ENCODE peak calls at places on chromosomes 4 and X, in five cellular contexts. O is PC-3; U is IMR-90; A is CD8-positive, alpha-beta T cell; S is fibroblast of lung. P is an unnamed sample. For H3K4me1 and H3K9me3, the result is how much of the 10 kb centered on the place peaks cover.

GRCh38 chr4:38753021-38753806 is 29.6 kb downstream of the TLR10 start:
- DNase-seq in O (no peak), U (peak), A (no peak), S (peak), P (peak)

GRCh38 chr4:168648929-168649328 is 152.1 kb downstream of the PALLD start:
- DNase-seq in O (peak), U (peak), A (no peak), S (no peak), P (no peak)

GRCh38 chr4:27684501-27685077 is 823.9 kb downstream of the STIM2 start:
- DNase-seq in O (peak), U (peak), A (no peak), S (peak), P (peak)

GRCh38 chrX:123962006-123962485 is 540 bp downstream of the STAG2 start:
- DNase-seq in O (no peak), U (no peak), A (no peak), S (no peak), P (no peak)

GRCh38 chr4:106329027-106329618 is 12.8 kb downstream of the AIMP1 start:
- DNase-seq in O (peak), U (peak), A (no peak), S (peak), P (no peak)

GRCh38 chr4:1234811-1235292 is 14.1 kb downstream of the CTBP1 start:
- DNase-seq in O (no peak), U (no peak), A (no peak), S (no peak), P (peak)

GRCh38 chr4:61520688-61521160 is 320.6 kb downstream of the ADGRL3 start:
- DNase-seq in O (peak), U (peak), A (no peak), S (peak), P (no peak)

GRCh38 chrX:17535229-17535628 is 160.2 kb downstream of the NHS start:
- DNase-seq in O (peak), U (peak), A (no peak), S (peak), P (no peak)

GRCh38 chrX:45992402-45993123 is 552.7 kb downstream of the ZNF674 start:
- DNase-seq in O (peak), U (no peak), A (no peak), S (no peak), P (no peak)

GRCh38 chr4:20474119-20474518 is 222.4 kb downstream of the SLIT2 start:
- DNase-seq in O (peak), U (peak), A (no peak), S (peak), P (no peak)

GRCh38 chrX:21639775-21640174 is 18.4 kb downstream of the KLHL34 start:
- DNase-seq in O (no peak), U (no peak), A (no peak), S (no peak), P (no peak)

GRCh38 chr4:41882622-41883347 is 52.4 kb upstream of the TMEM33 start:
- DNase-seq in O (peak), U (peak), A (peak), S (peak), P (peak)

GRCh38 chr4:127997534-127998388 is 32.6 kb downstream of the ABHD18 start:
- DNase-seq in O (peak), U (peak), A (no peak), S (peak), P (no peak)

GRCh38 chrX:131812847-131813825 is 210.0 kb upstream of the STK26 start:
- DNase-seq in O (peak), U (peak), A (peak), S (no peak), P (peak)

GRCh38 chr4:144656857-144657256 is 10.9 kb downstream of the HHIP start:
- DNase-seq in O (no peak), U (peak), A (no peak), S (peak), P (no peak)

GRCh38 chr4:105992641-105993305 is 97.5 kb downstream of the NPNT start:
- DNase-seq in O (peak), U (no peak), A (no peak), S (no peak), P (no peak)

GRCh38 chr4:81214144-81214517 is 891 bp downstream of the PRKG2 start:
- DNase-seq in O (no peak), U (no peak), A (no peak), S (no peak), P (no peak)

DNA sequence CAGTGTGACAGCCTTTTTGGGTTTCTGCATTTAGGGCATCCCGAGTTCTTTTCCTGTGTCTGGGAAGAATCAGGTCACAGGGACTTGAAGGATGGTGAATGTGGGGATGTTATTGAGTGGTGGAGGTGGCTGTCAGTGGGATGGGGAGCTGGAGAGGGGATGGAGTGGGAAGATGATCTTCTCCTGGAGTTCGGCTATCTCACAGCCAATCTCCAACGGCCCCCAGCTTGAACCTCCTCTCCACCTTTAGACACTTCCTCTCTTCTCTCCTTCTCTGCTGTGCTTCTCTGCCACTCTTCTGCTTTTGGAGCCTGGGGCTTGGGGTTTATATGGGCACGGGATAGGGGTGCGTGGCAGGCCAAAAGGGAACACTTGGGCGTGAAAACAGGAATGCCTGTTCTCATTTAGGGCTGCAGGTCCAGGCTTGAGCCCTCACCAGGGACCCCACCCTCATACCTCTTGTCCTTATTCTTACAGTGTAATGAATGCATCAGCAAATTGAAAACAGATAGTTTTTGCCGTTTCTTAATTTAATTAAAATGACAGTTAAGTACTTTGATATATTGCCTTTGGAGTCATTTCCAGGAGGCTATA is 37.5 kb downstream of the USP9X start:
- DNase-seq in O (no peak), U (no peak), A (no peak), S (no peak), P (no peak)
- H3K4me1 ChIP-seq in O (under half), U (under half), A (under half), S (under half), P (under half)

GRCh38 chrX:153829549-153829798 is 870 bp downstream of the PDZD4 start:
- DNase-seq in O (no peak), U (no peak), A (no peak), S (no peak), P (no peak)

GRCh38 chrX:153832732-153833131 is 2.4 kb upstream of the PDZD4 start:
- DNase-seq in O (no peak), U (no peak), A (no peak), S (no peak), P (no peak)

GRCh38 chrX:153830632-153831434 is 489 bp upstream of the PDZD4 start:
- DNase-seq in O (no peak), U (no peak), A (no peak), S (no peak), P (no peak)

GRCh38 chrX:153829799-153830631 is at the start of gene PDZD4:
- DNase-seq in O (no peak), U (no peak), A (no peak), S (no peak), P (no peak)

DNA sequence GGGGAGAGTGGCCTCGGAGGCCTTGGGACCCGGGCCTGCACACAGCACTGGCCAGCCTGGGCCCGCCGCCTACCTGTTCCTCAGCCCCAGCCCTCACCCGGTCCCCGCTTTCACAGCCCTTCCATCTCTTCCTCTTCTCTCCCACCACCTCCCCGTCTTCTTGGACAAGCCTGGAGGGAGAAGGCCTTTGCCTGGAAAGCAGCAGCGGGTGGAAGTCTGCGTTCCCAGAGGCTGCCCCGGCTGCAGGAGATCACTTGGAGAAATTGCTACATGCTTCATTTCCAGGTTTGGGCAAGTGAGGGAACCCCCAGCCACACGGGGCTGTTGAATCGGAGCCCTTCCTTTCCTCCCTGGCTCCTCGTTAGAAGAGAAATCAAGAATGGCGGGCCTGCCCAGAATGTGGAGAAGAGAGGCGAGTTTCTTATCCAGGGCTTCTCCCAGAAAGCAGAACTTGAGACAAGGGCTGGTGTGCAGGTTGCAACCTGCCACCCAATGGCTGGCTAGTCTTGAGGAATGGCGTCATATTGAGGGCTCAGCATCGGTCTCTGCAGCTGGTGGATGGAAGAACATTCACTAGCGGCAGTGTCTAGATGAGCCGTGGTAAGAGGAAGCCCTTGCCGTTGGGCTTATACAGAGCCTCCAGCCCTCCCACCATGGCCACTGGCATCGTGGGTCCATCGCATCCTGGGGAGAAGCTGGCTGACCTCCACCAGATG is 1.2 kb upstream of the PDZD4 start:
- DNase-seq in O (no peak), U (no peak), A (no peak), S (no peak), P (no peak)
- H3K4me3 ChIP-seq in O (no peak), U (no peak), A (no peak), S (no peak), P (no peak)

GRCh38 chr4:7554885-7555284 is 120.2 kb upstream of the PSAPL1 start:
- DNase-seq in O (peak), U (no peak), A (no peak), S (no peak), P (no peak)

GRCh38 chr4:7558436-7558835 is 123.7 kb upstream of the PSAPL1 start:
- DNase-seq in O (no peak), U (no peak), A (no peak), S (no peak), P (no peak)

GRCh38 chr4:7557447-7557846 is 122.7 kb upstream of the PSAPL1 start:
- DNase-seq in O (peak), U (peak), A (no peak), S (peak), P (no peak)

GRCh38 chr4:7559316-7559715 is 124.6 kb upstream of the PSAPL1 start:
- DNase-seq in O (no peak), U (no peak), A (no peak), S (no peak), P (no peak)

GRCh38 chr4:7556558-7556957 is 121.8 kb upstream of the PSAPL1 start:
- DNase-seq in O (no peak), U (no peak), A (no peak), S (no peak), P (no peak)
- H3K9me3 ChIP-seq in O (under half), U (under half), A (under half), S (under half), P (under half)

DNA sequence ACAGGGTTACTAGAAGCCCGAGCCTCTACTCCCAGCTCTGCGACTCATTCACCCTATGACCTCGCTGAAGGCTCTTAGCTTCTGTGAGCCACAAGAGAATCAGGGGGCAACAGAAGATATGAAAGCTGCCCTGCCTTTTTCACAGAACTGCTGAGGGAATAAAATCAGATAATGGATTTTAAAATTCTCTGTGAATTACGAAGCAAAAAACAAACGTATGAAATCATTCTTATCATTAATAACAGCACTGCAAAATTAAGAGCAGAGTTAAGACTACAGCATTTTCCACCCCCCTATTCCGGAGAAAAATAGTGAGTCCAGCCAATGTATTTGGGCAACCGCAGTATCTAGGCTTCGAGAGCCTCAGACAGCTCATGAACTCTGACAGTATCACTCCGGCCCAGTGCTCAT is 33.5 kb downstream of the AFAP1 start:
- DNase-seq in O (no peak), U (peak), A (no peak), S (peak), P (no peak)
- H3K4me1 ChIP-seq in O (half or more), U (half or more), A (under half), S (under half), P (half or more)